ENCODE peak calls at places on chromosome 5, in seven cellular contexts. M is neuronal stem cell, D is aorta, P is mammary epithelial cell, F is astrocyte, C is Karpas-422, X is MM.1S. N is an unnamed sample.

GRCh38 chr5:167658890-167659289 is 632.6 kb upstream of the WWC1 start:
- DNase-seq in D (no peak), F (no peak), P (no peak), M (no peak), X (no peak), C (no peak), N (no peak)

GRCh38 chr5:10936486-10936885 is 175.5 kb upstream of the DAP start:
- DNase-seq in D (no peak), M (no peak), F (no peak), P (no peak), X (no peak), C (no peak), N (no peak)

GRCh38 chr5:99640646-99641045 is 711.8 kb upstream of the CHD1 start:
- DNase-seq in X (no peak), F (no peak), P (no peak), D (no peak), M (no peak), C (no peak), N (no peak)

GRCh38 chr5:126851441-126852103 is 74.6 kb downstream of the LMNB1 start:
- DNase-seq in C (no peak), M (no peak), X (no peak), F (no peak), P (no peak), D (no peak), N (no peak)

GRCh38 chr5:39533749-39534148 is 109.0 kb upstream of the DAB2 start:
- DNase-seq in M (no peak), C (no peak), D (no peak), X (peak; percentile 46), P (no peak), F (no peak), N (no peak)

GRCh38 chr5:57887851-57888621 is 405.4 kb upstream of the ACTBL2 start:
- DNase-seq in X (peak; percentile 72), F (peak; percentile 69), P (peak; percentile 72), C (peak; percentile 65), M (peak; percentile 43), D (peak; percentile 41), N (no peak)

GRCh38 chr5:127754259-127754658 is 51.1 kb downstream of the CCDC192 start:
- DNase-seq in M (no peak), C (no peak), P (no peak), D (no peak), F (peak; percentile 70), X (no peak), N (no peak)

GRCh38 chr5:139635191-139635590 is 13.0 kb upstream of the CXXC5 start:
- DNase-seq in M (no peak), D (no peak), X (no peak), P (no peak), C (no peak), F (no peak), N (no peak)

GRCh38 chr5:176413255-176413565 is 3.1 kb downstream of the CLTB start:
- DNase-seq in D (peak; percentile 60), X (no peak), M (no peak), C (no peak), P (peak; percentile 78), F (no peak), N (no peak)

GRCh38 chr5:80168388-80169028 is 87.3 kb downstream of the SERINC5 start:
- DNase-seq in P (no peak), X (no peak), C (no peak), F (no peak), M (no peak), D (no peak), N (no peak)

GRCh38 chr5:36569456-36569855 is 37.0 kb upstream of the SLC1A3 start:
- DNase-seq in P (no peak), F (peak; percentile 30), C (no peak), M (no peak), X (no peak), D (peak; percentile 56), N (no peak)

GRCh38 chr5:115246361-115246991 is 16.2 kb downstream of the PGGT1B start:
- DNase-seq in D (no peak), X (peak; percentile 44), F (peak; percentile 11), P (peak; percentile 26), C (peak; percentile 80), M (peak; percentile 26), N (peak; percentile 1)

GRCh38 chr5:55604611-55605067 is 69.9 kb upstream of the PLPP1 start:
- DNase-seq in F (peak; percentile 82), X (no peak), C (no peak), P (no peak), M (no peak), D (no peak), N (no peak)

GRCh38 chr5:33494476-33494875 is 53.7 kb downstream of the TARS1 start:
- DNase-seq in M (no peak), P (no peak), F (no peak), D (no peak), C (no peak), X (no peak), N (no peak)

GRCh38 chr5:163585206-163585605 is 79.8 kb downstream of the MAT2B start:
- DNase-seq in X (no peak), D (no peak), M (no peak), P (peak; percentile 79), F (peak; percentile 87), C (no peak), N (no peak)

GRCh38 chr5:149114403-149115312 is 26.6 kb upstream of the ABLIM3 start:
- DNase-seq in D (peak; percentile 62), M (peak; percentile 63), X (peak; percentile 78), P (peak; percentile 77), F (peak; percentile 55), C (peak; percentile 86), N (peak; percentile 48)

GRCh38 chr5:54362992-54363630 is 52.7 kb upstream of the ARL15 start:
- DNase-seq in M (no peak), F (peak; percentile 52), P (peak; percentile 21), X (no peak), D (no peak), C (no peak), N (no peak)

DNA sequence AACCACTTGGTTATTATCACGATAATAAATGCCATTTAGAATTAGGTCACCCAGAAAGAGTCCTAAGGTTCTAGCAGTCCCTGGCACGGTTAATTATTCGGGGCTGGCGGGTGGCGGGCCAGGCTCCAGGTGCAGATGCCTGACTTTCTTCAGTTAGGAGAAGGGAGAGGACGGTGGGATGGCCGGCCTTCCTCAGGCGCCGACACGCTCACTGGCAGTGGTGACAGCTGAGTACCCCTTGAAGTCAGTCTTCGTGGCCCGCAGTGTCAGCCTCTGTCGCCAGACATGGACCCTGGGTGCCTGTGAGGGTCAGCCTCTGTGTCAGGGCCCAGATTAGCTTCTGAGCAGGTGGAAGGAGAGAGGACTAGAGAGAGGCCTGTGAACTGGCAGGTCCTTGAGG is 21.1 kb upstream of the EXOC3 start:
- DNase-seq in M (no peak), D (peak; percentile 42), C (no peak), F (no peak), P (no peak), X (no peak), N (no peak)
- H3K4me1 ChIP-seq in M (peaks cover 5% of the 10 kb centered on the region), D (no peaks in the 10 kb centered on the region), C (peaks cover 13% of the 10 kb centered on the region), F (no peaks in the 10 kb centered on the region), P (peaks cover 12% of the 10 kb centered on the region), X (peaks cover 9% of the 10 kb centered on the region), N (peaks cover 6% of the 10 kb centered on the region)

GRCh38 chr5:67052034-67052433 is 144.6 kb downstream of the CD180 start:
- DNase-seq in X (no peak), C (no peak), D (no peak), P (no peak), F (no peak), M (no peak), N (no peak)
- H3K4me1 ChIP-seq in X (peaks cover 23% of the 10 kb centered on the region), C (peaks cover 20% of the 10 kb centered on the region), D (peaks cover 4% of the 10 kb centered on the region), P (peaks cover 12% of the 10 kb centered on the region), F (peaks cover 6% of the 10 kb centered on the region), M (peaks cover 7% of the 10 kb centered on the region), N (peaks cover 4% of the 10 kb centered on the region)

GRCh38 chr5:137935694-137936093 is 46.4 kb downstream of the PKD2L2 start:
- DNase-seq in P (no peak), M (no peak), X (no peak), D (no peak), C (no peak), F (no peak), N (no peak)
- H3K4me1 ChIP-seq in P (no peaks in the 10 kb centered on the region), M (no peaks in the 10 kb centered on the region), X (no peaks in the 10 kb centered on the region), D (peaks cover 13% of the 10 kb centered on the region), C (peaks cover 16% of the 10 kb centered on the region), F (no peaks in the 10 kb centered on the region), N (no peaks in the 10 kb centered on the region)

DNA sequence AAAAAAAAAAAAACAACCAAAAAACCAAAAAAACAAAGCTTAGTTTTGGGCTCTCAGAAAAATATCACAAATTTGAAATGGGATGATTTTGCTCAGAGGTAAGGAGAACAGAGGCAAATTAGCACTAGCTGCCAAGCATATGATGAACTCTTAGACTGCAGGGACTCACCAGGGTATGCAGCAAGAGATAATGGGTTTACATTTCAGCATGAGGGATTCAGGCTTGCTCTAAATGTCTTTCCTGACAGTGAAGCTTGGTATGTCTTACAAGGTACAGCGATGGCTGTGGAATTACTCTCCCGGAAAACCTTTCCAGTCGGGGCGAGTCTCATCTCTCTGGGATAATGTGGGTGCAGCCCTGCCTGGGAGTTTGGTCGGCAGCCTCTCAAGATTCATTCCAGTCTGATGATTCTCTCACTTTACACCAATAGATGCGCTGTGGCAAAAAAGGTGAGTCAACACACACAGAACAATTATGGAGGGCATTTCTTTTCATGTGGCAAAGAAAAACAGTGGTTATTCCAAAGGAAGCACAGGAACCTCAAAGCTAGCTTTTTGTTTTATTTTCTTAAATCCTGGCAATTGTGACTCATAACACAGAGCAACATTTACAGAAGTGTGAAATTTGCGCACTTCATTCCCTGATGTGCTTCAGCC is 190.2 kb downstream of the DCP2 start:
- DNase-seq in M (no peak), C (no peak), F (peak; percentile 97), D (no peak), X (no peak), P (peak; percentile 97), N (no peak)
- H3K4me1 ChIP-seq in M (peaks cover 8% of the 10 kb centered on the region), C (peaks cover 25% of the 10 kb centered on the region), F (peaks cover 47% of the 10 kb centered on the region), D (no peaks in the 10 kb centered on the region), X (peaks cover 2% of the 10 kb centered on the region), P (peaks cover 76% of the 10 kb centered on the region), N (no peaks in the 10 kb centered on the region)

DNA sequence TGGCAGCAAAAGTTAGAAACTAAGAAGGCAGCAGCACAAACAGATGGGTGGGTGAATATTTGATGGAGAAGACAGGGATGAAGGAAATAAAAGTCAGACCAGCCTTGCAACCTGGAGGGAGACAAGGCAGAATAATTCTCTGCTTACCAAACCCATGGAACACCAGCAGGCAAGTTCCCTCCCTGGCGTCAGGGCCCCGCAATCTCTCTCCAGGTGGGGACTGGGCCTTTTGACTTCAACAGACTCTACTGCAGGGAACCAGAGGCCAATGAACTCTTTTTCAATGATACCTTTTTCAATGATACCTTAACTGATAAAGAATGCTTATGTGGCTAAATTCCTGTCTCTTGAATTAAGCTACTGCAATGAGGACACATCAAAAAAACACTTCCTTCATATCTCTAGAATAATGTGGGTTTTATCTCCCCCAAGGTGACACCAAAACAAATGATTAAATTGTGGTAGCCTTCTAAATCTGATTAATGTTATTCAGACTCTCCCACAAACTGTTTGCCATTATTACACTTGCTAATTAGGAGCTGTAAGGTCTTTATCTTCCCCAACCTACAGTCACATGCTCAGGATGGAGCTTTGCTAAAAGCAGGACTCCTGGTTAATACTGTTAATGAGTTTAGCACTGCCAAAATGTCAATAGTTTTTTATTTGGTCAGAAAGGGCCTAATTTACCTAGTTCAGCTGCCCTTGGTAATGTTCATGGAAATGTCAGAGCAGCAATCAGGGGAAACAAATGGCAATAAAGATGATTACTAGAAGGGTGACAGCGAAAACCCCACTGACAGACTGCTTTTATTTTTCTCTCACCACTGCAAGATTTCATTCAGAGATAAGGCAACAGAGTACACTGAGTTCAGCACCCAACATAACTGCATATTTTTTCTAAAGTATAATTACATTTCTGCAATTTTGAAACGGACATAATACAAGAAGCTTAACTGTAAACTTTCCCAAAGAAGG is 165.5 kb downstream of the TSSK1B start:
- DNase-seq in F (no peak), D (no peak), X (no peak), C (no peak), M (no peak), P (no peak), N (no peak)
- H3K4me1 ChIP-seq in F (peaks cover 34% of the 10 kb centered on the region), D (no peaks in the 10 kb centered on the region), X (peaks cover 3% of the 10 kb centered on the region), C (peaks cover 15% of the 10 kb centered on the region), M (peaks cover 14% of the 10 kb centered on the region), P (peaks cover 71% of the 10 kb centered on the region), N (peaks cover 4% of the 10 kb centered on the region)

N was measured in NT2/D1.